ENCODE peak calls at places on chromosomes 2 and 18, in four cellular contexts. H, I, L and D are unnamed samples.

GRCh38 chr2:238380785-238381184 is 45.9 kb upstream of the ASB1 start:
- DNase-seq in L (no peak), I (no peak), H (no peak), D (no peak)

GRCh38 chr18:70698574-70698973 is 409.7 kb downstream of the SOCS6 start:
- DNase-seq in I (no peak), L (no peak), H (peak), D (no peak)

GRCh38 chr2:31475692-31476091 is 61.1 kb upstream of the XDH start:
- DNase-seq in I (no peak), H (no peak), L (no peak), D (no peak)

GRCh38 chr2:163182764-163183354 is 344.3 kb upstream of the KCNH7 start:
- DNase-seq in L (peak), I (no peak), H (no peak), D (peak)

GRCh38 chr2:160647967-160648685 is 154.5 kb upstream of the RBMS1 start:
- DNase-seq in L (no peak), H (no peak), I (peak), D (no peak)

GRCh38 chr2:202436631-202437030 is 60.5 kb downstream of the BMPR2 start:
- DNase-seq in H (no peak), I (no peak), L (no peak), D (no peak)

GRCh38 chr2:86062043-86062442 is 43.6 kb downstream of the POLR1A start:
- DNase-seq in I (no peak), H (peak), L (no peak), D (no peak)

GRCh38 chr2:31140151-31140550 is 1.9 kb upstream of the GALNT14 start:
- DNase-seq in H (no peak), L (no peak), I (no peak), D (no peak)

GRCh38 chr2:20812779-20813178 is 10.1 kb downstream of the LDAH start:
- DNase-seq in L (no peak), H (no peak), I (no peak), D (no peak)

GRCh38 chr18:57113783-57114465 is 33.0 kb upstream of the BOD1L2 start:
- DNase-seq in L (no peak), I (no peak), H (no peak), D (no peak)

GRCh38 chr2:186771850-186772463 is 77.0 kb downstream of the ZSWIM2 start:
- DNase-seq in I (peak), L (no peak), H (no peak), D (no peak)

GRCh38 chr2:179876266-179876665 is 14.9 kb upstream of the ZNF385B start:
- DNase-seq in I (no peak), L (no peak), H (peak), D (no peak)

GRCh38 chr2:201532686-201533304 is 81.3 kb downstream of the STRADB start:
- DNase-seq in I (no peak), L (peak), H (no peak), D (no peak)

GRCh38 chr2:176781570-176782217 is 430.9 kb upstream of the HNRNPA3 start:
- DNase-seq in H (no peak), I (no peak), L (no peak), D (no peak)

GRCh38 chr18:47141289-47141688 is 9.0 kb downstream of the HDHD2 start:
- DNase-seq in I (no peak), L (no peak), H (no peak), D (no peak)

GRCh38 chr2:10333247-10333613 is 30.5 kb downstream of the HPCAL1 start:
- DNase-seq in I (no peak), L (peak), H (no peak), D (peak)

GRCh38 chr2:136785215-136785614 is 19.9 kb downstream of the THSD7B start:
- DNase-seq in I (no peak), H (no peak), L (no peak), D (no peak)

GRCh38 chr2:29174937-29175336 is 59.7 kb downstream of the CLIP4 start:
- DNase-seq in I (no peak), L (no peak), H (no peak), D (no peak)

GRCh38 chr2:129880309-129880708 is 99.2 kb upstream of the RAB6C start:
- DNase-seq in H (no peak), L (no peak), I (no peak), D (no peak)

GRCh38 chr18:31648458-31648857 is 35.9 kb downstream of the B4GALT6 start:
- DNase-seq in L (no peak), H (no peak), I (no peak), D (no peak)

GRCh38 chr2:12412898-12413305 is 303.8 kb upstream of the TRIB2 start:
- DNase-seq in I (no peak), L (no peak), H (no peak), D (no peak)

GRCh38 chr2:96960956-96961350 is 25.4 kb downstream of the FAM178B start:
- DNase-seq in I (no peak), L (no peak), H (no peak), D (no peak)

GRCh38 chr2:16589465-16589864 is 76.2 kb downstream of the CYRIA start:
- DNase-seq in L (no peak), H (no peak), I (no peak), D (no peak)

GRCh38 chr2:54999182-54999581 is 51.1 kb downstream of the RTN4 start:
- DNase-seq in I (no peak), L (no peak), H (no peak), D (no peak)

GRCh38 chr2:53787255-53787910 is 539 bp downstream of the ERLEC1 start:
- DNase-seq in H (peak), L (no peak), I (no peak), D (peak)

GRCh38 chr2:113967272-113967671 is 77.4 kb downstream of the ACTR3 start:
- DNase-seq in I (no peak), H (no peak), L (no peak), D (no peak)

GRCh38 chr2:149715005-149715592 is 127.5 kb upstream of the MMADHC start:
- DNase-seq in I (peak), L (no peak), H (peak), D (peak)

GRCh38 chr2:140257692-140258300 is 1477.6 kb upstream of the NXPH2 start:
- DNase-seq in L (no peak), H (no peak), I (no peak), D (no peak)

GRCh38 chr2:52933878-52934277 is 833.7 kb upstream of the CHAC2 start:
- DNase-seq in L (no peak), I (no peak), H (no peak), D (no peak)

GRCh38 chr18:70423120-70423519 is 134.3 kb downstream of the SOCS6 start:
- DNase-seq in H (no peak), I (no peak), L (no peak), D (no peak)

GRCh38 chr18:39523281-39523680 is 1957.7 kb upstream of the CELF4 start:
- DNase-seq in H (peak), L (no peak), I (no peak), D (no peak)

GRCh38 chr18:37836071-37836470 is 270.5 kb upstream of the CELF4 start:
- DNase-seq in L (no peak), H (no peak), I (no peak), D (no peak)

GRCh38 chr2:212974692-212975091 is 176.7 kb downstream of the IKZF2 start:
- DNase-seq in L (no peak), H (no peak), I (no peak), D (no peak)

GRCh38 chr2:157875720-157876065 is 437 bp downstream of the ACVR1 start:
- DNase-seq in L (peak), H (peak), I (peak), D (peak)

GRCh38 chr2:54084600-54084999 is 30.8 kb upstream of the ACYP2 start:
- DNase-seq in L (no peak), I (no peak), H (no peak), D (no peak)

GRCh38 chr2:228613133-228613532 is 431.6 kb upstream of the SPHKAP start:
- DNase-seq in L (no peak), I (no peak), H (no peak), D (no peak)

GRCh38 chr2:96093528-96093927 is 22.8 kb downstream of the ADRA2B start:
- DNase-seq in L (no peak), H (no peak), I (no peak), D (no peak)

GRCh38 chr2:212998629-212999359 is 152.6 kb downstream of the IKZF2 start:
- DNase-seq in I (no peak), H (no peak), L (no peak), D (no peak)

GRCh38 chr2:237162959-237163358 is 77.3 kb downstream of the COPS8 start:
- DNase-seq in L (no peak), I (no peak), H (no peak), D (no peak)

DNA sequence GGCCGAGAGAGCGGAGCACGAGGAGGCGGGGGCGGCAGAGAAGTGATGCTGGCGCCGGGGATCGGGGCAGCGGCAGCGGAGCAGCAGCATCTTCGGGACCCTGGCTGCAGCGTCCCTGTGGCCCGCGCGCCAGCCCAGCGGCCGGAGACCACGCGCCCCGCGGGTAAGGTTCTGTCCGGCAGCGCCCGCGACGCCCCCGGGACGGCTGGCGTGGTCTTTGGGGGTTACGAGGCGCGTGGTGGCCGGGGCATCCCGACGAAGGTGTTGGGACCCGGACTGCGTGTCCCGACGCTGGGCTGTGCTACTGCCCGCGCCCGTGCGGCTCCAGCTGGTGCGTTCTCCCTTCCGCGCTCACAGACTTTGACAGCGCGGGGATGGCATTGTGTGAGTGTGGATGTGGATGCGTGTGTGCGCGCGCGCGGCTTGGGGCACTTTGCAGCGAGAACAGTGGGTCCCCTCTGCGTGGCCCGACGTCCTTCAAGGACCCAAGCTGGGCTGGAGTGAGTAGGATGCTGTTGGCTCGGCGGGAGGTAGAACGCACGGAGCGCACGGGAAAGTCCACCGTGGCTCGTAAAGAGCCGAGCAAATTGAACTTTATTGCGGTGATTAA is 405.0 kb downstream of the XIRP2 start:
- DNase-seq in H (no peak), I (no peak), L (no peak), D (peak)
- TF ChIP-seq ELF4 in H (no peak), I (no peak), L (no peak), D (no peak)

GRCh38 chr2:239876241-239876947 is 148.7 kb downstream of the NDUFA10 start:
- DNase-seq in I (no peak), L (no peak), H (peak), D (no peak)
- TF ChIP-seq ELF4 in I (no peak), L (no peak), H (no peak), D (no peak)

DNA sequence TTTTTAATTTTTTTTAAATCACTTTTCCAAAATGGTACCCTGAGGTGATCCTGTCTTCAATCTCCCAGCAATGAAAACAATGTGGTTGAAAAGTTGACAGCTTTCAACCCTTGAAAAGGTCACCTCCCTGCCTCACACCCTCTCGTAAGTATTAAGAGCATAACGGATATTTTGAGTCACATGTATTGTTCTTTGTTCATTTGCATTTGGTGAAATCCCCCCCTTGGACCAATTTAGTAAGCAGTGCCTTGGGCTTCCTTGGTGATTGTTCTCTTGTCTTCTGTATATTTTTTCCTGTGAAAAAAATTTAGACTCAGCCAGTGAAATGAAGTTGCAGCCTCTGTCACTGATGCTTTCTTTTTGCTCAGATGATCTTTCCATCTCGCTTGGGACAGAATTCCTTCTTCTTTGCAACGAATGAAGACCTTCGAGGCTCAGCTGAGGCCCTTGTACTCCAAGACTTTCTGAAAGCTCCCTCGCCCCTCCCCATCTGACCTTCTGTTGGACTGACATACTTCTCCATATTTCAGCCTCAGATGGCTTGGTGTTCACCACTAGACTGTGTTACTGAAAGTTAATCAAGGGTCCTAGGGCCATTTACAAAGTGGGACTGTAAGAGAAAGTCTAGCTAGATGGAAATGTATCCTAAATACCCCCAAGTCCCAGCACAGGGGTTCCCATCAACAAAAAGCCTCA is 158.4 kb downstream of the BCL2 start:
- DNase-seq in H (no peak), I (no peak), L (no peak), D (no peak)
- TF ChIP-seq ELF4 in H (no peak), I (no peak), L (no peak), D (no peak)

GRCh38 chr18:49467599-49467998 is 7.2 kb upstream of the DYM start:
- DNase-seq in L (no peak), H (no peak), I (no peak), D (no peak)
- TF ChIP-seq ELF4 in L (no peak), H (no peak), I (no peak), D (no peak)

GRCh38 chr18:6876646-6877045 is 147.1 kb downstream of the ARHGAP28 start:
- DNase-seq in I (no peak), L (no peak), H (no peak), D (no peak)
- TF ChIP-seq ELF4 in I (no peak), L (no peak), H (no peak), D (no peak)

GRCh38 chr2:15378148-15378908 is 182.8 kb downstream of the NBAS start:
- DNase-seq in I (no peak), L (no peak), H (no peak), D (no peak)
- TF ChIP-seq ELF4 in I (no peak), L (no peak), H (no peak), D (no peak)

DNA sequence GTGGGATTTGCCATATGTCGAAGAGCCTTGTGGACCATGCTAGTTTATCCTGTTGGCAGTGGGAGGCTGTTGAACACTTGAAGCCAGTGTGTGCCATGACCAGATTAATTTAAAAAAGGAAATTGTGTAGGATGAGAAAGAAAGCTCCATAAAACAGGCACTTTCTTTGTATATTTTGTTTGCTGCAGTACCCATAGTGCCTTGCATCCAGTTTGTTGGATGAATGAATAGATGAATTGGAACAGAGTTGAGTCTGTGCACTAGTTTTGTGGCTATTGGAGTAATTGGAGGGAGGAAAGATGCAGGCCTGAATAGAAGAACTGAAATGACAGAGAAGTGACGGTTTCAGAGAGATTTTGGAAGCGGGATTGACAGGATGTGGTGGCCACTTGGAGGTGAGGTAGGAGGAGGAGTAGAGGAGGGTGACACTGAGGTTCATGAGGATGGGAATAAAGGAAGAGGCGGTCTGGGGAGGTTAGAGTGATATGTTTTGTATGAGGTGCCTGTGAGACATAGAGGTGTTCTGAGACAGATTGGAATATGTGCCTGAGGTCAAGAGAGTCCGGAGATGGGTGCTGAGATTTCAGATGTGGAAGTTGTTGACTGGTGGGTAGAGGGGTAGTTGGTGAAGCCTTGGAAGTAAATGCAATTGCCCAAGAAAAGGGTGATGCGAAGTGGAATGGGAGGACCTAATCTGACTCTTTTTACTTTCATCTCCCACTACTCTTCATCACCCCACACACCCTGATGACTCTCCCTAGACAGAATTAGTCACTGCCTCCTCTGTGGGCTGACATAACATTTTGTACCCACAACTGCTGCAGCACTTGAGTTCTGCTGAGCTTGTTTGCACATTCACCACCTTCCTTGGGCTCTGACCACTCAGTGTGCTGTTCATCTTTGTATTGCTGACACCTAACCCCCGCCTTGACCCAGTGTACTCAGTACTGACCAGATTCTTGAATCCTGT is 5.1 kb downstream of the DGUOK start:
- DNase-seq in L (no peak), I (no peak), H (no peak), D (no peak)
- TF ChIP-seq ELF4 in L (no peak), I (no peak), H (no peak), D (no peak)

DNA sequence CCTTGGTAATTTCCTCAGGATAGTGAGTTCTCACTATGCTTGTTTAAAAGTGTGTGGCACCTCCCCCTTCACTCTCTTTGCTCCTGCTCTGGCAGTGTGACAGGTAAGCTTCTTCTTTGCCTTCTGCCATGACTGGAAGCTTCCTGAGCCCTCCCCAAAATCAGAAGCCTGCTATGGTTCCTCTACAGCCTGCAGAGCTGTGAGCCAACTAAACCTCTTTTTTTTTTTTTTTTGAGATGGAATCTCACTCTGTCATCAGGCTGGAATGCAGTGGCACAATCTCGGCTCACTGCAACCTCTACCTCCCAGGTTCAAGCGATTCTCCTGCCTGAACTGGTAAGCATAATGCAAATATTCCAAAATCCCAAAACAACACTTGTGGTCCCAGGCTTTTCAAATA is 80.0 kb downstream of the SOWAHC start:
- DNase-seq in H (peak), I (no peak), L (no peak), D (no peak)
- TF ChIP-seq ELF4 in H (no peak), I (no peak), L (no peak), D (no peak)

DNA sequence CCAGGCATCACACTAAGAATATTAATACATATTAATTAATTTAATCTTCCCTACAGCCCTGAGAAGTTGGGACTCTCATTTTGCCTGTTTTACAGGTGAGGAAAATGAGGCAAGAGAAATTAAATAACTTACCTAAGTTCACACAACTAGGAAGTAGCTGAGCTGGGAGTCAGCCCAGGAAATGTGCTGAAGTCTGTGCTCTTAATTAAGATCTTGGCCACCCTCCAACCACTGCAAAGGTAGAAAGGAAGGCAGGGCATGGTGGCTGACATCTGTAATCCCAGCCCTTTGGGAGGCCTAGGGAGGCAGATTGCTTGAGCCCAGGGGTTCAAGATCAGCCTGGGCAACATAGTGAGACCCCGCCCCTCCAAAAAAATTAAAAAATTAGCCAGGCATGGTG is 12.9 kb upstream of the MGAT4A start:
- DNase-seq in H (no peak), L (no peak), I (no peak), D (no peak)
- TF ChIP-seq ELF4 in H (no peak), L (no peak), I (no peak), D (no peak)

GRCh38 chr18:48719988-48720654 is 181.3 kb downstream of the CTIF start:
- DNase-seq in H (no peak), I (no peak), L (peak), D (no peak)
- TF ChIP-seq ELF4 in H (no peak), I (no peak), L (no peak), D (no peak)